ENCODE peak calls at places on chromosomes 1 and 21, in four cellular contexts. One of them, this sample, is unnamed.

GRCh38 chr1:66468712-66469111 is 65.2 kb upstream of the SGIP1 start:
- DNase-seq in HepG2: no peak
- DNase-seq in K562: no peak
- DNase-seq in transverse colon: no peak
- DNase-seq in this sample: no peak

GRCh38 chr1:6956488-6957159 is 171.4 kb downstream of the CAMTA1 start:
- DNase-seq in transverse colon: no peak
- DNase-seq in K562: no peak
- DNase-seq in HepG2: no peak
- DNase-seq in this sample: no peak

GRCh38 chr1:193335797-193336428 is 149.5 kb upstream of the B3GALT2 start:
- DNase-seq in transverse colon: no peak
- DNase-seq in K562: no peak
- DNase-seq in HepG2: no peak
- DNase-seq in this sample: no peak

GRCh38 chr21:23952269-23952668 is 1655.0 kb downstream of the MRPL39 start:
- DNase-seq in K562: no peak
- DNase-seq in transverse colon: no peak
- DNase-seq in HepG2: no peak
- DNase-seq in this sample: no peak

GRCh38 chr1:20640183-20640597 is 6.9 kb downstream of the PINK1 start:
- DNase-seq in HepG2: peak; percentile 39
- DNase-seq in transverse colon: peak; percentile 61
- DNase-seq in K562: peak; percentile 70
- DNase-seq in this sample: peak; percentile 47

GRCh38 chr1:115447672-115448071 is 109.6 kb upstream of the NGF start:
- DNase-seq in transverse colon: no peak
- DNase-seq in HepG2: no peak
- DNase-seq in K562: no peak
- DNase-seq in this sample: no peak

GRCh38 chr1:207346562-207346912 is 25.1 kb downstream of the CD55 start:
- DNase-seq in K562: no peak
- DNase-seq in transverse colon: no peak
- DNase-seq in HepG2: no peak
- DNase-seq in this sample: no peak

GRCh38 chr1:33342041-33342723 is 21.3 kb upstream of the A3GALT2 start:
- DNase-seq in K562: no peak
- DNase-seq in HepG2: peak; percentile 97
- DNase-seq in transverse colon: peak; percentile 77
- DNase-seq in this sample: no peak

GRCh38 chr21:41762753-41763152 is 4.1 kb downstream of the RIPK4 start:
- DNase-seq in HepG2: no peak
- DNase-seq in transverse colon: no peak
- DNase-seq in K562: no peak
- DNase-seq in this sample: no peak

GRCh38 chr21:41760411-41760810 is 6.4 kb downstream of the RIPK4 start:
- DNase-seq in K562: no peak
- DNase-seq in HepG2: no peak
- DNase-seq in transverse colon: no peak
- DNase-seq in this sample: no peak

GRCh38 chr21:41759926-41760325 is 6.9 kb downstream of the RIPK4 start:
- DNase-seq in K562: no peak
- DNase-seq in transverse colon: no peak
- DNase-seq in HepG2: no peak
- DNase-seq in this sample: no peak

GRCh38 chr21:41762236-41762635 is 4.6 kb downstream of the RIPK4 start:
- DNase-seq in K562: no peak
- DNase-seq in transverse colon: no peak
- DNase-seq in HepG2: no peak
- DNase-seq in this sample: no peak

DNA sequence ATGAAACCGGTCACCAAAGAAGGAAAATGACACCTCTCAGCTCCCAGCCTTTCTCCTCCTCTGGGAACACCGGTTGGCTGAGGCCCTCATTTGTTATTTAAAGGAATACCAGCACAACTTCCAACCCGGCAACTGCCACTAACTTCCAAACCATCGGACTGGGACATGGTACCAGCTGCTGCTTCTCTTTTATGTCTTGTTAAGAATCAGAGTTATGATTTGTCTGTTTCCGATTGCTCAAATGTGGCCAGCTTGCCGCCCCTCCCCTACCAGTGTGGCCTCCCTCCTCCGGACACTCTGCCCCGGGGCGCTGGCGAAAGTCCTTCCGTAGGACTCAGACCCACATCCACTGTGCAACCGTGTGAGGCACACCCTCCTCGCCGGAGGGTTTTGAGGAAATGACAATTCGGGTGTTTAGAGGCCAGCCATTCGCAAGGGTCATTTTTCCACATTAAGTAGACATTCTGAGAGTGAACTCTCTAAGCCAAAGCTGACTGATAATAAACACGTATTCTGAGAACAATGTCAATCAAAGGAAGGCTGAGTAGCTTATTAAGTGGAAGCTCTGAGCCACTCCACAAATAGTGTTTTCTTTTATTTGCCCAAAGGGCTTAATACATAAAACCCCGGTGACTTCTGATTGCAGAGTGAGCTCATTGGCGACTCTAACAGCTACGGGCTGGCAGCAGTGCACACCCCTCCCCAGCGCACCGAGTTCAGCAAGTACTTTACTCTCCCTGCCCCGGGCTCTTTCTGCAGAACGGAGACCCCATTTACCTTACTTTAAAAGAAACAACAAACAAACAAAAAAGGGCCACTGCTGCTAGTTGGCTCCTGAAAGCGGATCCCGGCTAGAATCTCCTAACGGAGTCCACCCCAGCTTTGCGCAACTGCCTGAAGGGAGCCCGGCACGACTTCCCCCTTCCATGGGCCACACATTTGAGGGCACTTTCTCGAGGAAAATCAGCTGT is 5.4 kb downstream of the RIPK4 start:
- DNase-seq in HepG2: peak; percentile 38
- DNase-seq in transverse colon: no peak
- DNase-seq in K562: no peak
- DNase-seq in this sample: no peak
- TF ChIP-seq POLR2A in HepG2: no peak
- TF ChIP-seq POLR2A in transverse colon: no peak
- TF ChIP-seq POLR2A in K562: no peak
- TF ChIP-seq POLR2A in this sample: no peak

GRCh38 chr1:203320546-203321272 is 15.4 kb downstream of the BTG2 start:
- DNase-seq in K562: peak; percentile 62
- DNase-seq in transverse colon: peak; percentile 87
- DNase-seq in HepG2: no peak
- DNase-seq in this sample: peak; percentile 54
- TF ChIP-seq POLR2AphosphoS5 in K562: no peak
- TF ChIP-seq POLR2AphosphoS5 in transverse colon: peak; percentile 69
- TF ChIP-seq POLR2AphosphoS5 in HepG2: no peak
- TF ChIP-seq POLR2AphosphoS5 in this sample: no peak

GRCh38 chr1:109619405-109619654 is at the start of gene GNAT2:
- DNase-seq in HepG2: no peak
- DNase-seq in K562: no peak
- DNase-seq in transverse colon: no peak
- DNase-seq in this sample: no peak
- TF ChIP-seq POLR2A in HepG2: no peak
- TF ChIP-seq POLR2A in K562: peak; percentile 89
- TF ChIP-seq POLR2A in transverse colon: no peak
- TF ChIP-seq POLR2A in this sample: no peak

GRCh38 chr21:42748620-42749176 is 95.3 kb downstream of the PDE9A start:
- DNase-seq in HepG2: no peak
- DNase-seq in K562: no peak
- DNase-seq in transverse colon: no peak
- DNase-seq in this sample: no peak
- TF ChIP-seq POLR2AphosphoS5 in HepG2: no peak
- TF ChIP-seq POLR2AphosphoS5 in K562: no peak
- TF ChIP-seq POLR2AphosphoS5 in transverse colon: no peak
- TF ChIP-seq POLR2AphosphoS5 in this sample: no peak

GRCh38 chr1:78143152-78143551 is 97.4 kb downstream of the GIPC2 start:
- DNase-seq in K562: no peak
- DNase-seq in HepG2: no peak
- DNase-seq in transverse colon: no peak
- DNase-seq in this sample: no peak
- TF ChIP-seq POLR2A in K562: no peak
- TF ChIP-seq POLR2A in HepG2: no peak
- TF ChIP-seq POLR2A in transverse colon: no peak
- TF ChIP-seq POLR2A in this sample: no peak

This sample was measured in GM12892.